ENCODE peak calls at places on chromosomes 4 and X, in seven cellular contexts. One of them, this sample, is unnamed.

GRCh38 chr4:83851261-83852084 is 315.6 kb downstream of the GPAT3 start:
- DNase-seq in NCI-H1417: no peak
- DNase-seq in tibial nerve: no peak
- DNase-seq in left lung: peak
- DNase-seq in cerebellum: no peak
- DNase-seq in substantia nigra: no peak
- DNase-seq in iPS DF 6.9: peak
- DNase-seq in this sample: no peak

GRCh38 chr4:4766570-4766969 is 92.9 kb upstream of the MSX1 start:
- DNase-seq in NCI-H1417: no peak
- DNase-seq in tibial nerve: no peak
- DNase-seq in cerebellum: no peak
- DNase-seq in substantia nigra: no peak
- DNase-seq in iPS DF 6.9: no peak
- DNase-seq in left lung: no peak
- DNase-seq in this sample: no peak

GRCh38 chr4:127204326-127204725 is 428.4 kb upstream of the INTU start:
- DNase-seq in NCI-H1417: no peak
- DNase-seq in left lung: no peak
- DNase-seq in iPS DF 6.9: no peak
- DNase-seq in substantia nigra: no peak
- DNase-seq in tibial nerve: no peak
- DNase-seq in cerebellum: no peak
- DNase-seq in this sample: no peak

GRCh38 chr4:152041304-152041703 is 280.5 kb upstream of the GATB start:
- DNase-seq in iPS DF 6.9: no peak
- DNase-seq in left lung: no peak
- DNase-seq in substantia nigra: no peak
- DNase-seq in NCI-H1417: no peak
- DNase-seq in cerebellum: no peak
- DNase-seq in tibial nerve: no peak
- DNase-seq in this sample: no peak

GRCh38 chr4:89929425-89930272 is 35.0 kb downstream of the MMRN1 start:
- DNase-seq in NCI-H1417: peak
- DNase-seq in left lung: no peak
- DNase-seq in tibial nerve: no peak
- DNase-seq in iPS DF 6.9: no peak
- DNase-seq in substantia nigra: no peak
- DNase-seq in cerebellum: no peak
- DNase-seq in this sample: no peak

GRCh38 chr4:82697561-82697960 is 101.0 kb downstream of the SCD5 start:
- DNase-seq in iPS DF 6.9: no peak
- DNase-seq in tibial nerve: no peak
- DNase-seq in substantia nigra: no peak
- DNase-seq in left lung: no peak
- DNase-seq in cerebellum: no peak
- DNase-seq in NCI-H1417: no peak
- DNase-seq in this sample: no peak

GRCh38 chr4:45063701-45064100 is 337.3 kb upstream of the GNPDA2 start:
- DNase-seq in NCI-H1417: peak
- DNase-seq in substantia nigra: no peak
- DNase-seq in tibial nerve: no peak
- DNase-seq in left lung: no peak
- DNase-seq in iPS DF 6.9: no peak
- DNase-seq in cerebellum: no peak
- DNase-seq in this sample: no peak

GRCh38 chr4:124202106-124202505 is 510.4 kb downstream of the ANKRD50 start:
- DNase-seq in left lung: no peak
- DNase-seq in iPS DF 6.9: no peak
- DNase-seq in substantia nigra: no peak
- DNase-seq in NCI-H1417: no peak
- DNase-seq in tibial nerve: peak
- DNase-seq in cerebellum: no peak
- DNase-seq in this sample: no peak

GRCh38 chr4:111689214-111689613 is 456.0 kb upstream of the FAM241A start:
- DNase-seq in NCI-H1417: peak
- DNase-seq in left lung: no peak
- DNase-seq in iPS DF 6.9: no peak
- DNase-seq in substantia nigra: no peak
- DNase-seq in cerebellum: no peak
- DNase-seq in tibial nerve: peak
- DNase-seq in this sample: no peak

GRCh38 chrX:153445106-153445855 is 575 bp downstream of the TREX2 start:
- DNase-seq in substantia nigra: no peak
- DNase-seq in tibial nerve: no peak
- DNase-seq in iPS DF 6.9: no peak
- DNase-seq in NCI-H1417: no peak
- DNase-seq in left lung: no peak
- DNase-seq in cerebellum: no peak
- DNase-seq in this sample: no peak

GRCh38 chr4:48602763-48603162 is 112.7 kb downstream of the ZAR1 start:
- DNase-seq in left lung: no peak
- DNase-seq in cerebellum: no peak
- DNase-seq in tibial nerve: no peak
- DNase-seq in substantia nigra: no peak
- DNase-seq in iPS DF 6.9: no peak
- DNase-seq in NCI-H1417: no peak
- DNase-seq in this sample: no peak

GRCh38 chr4:24730256-24731001 is 64.9 kb upstream of the SOD3 start:
- DNase-seq in iPS DF 6.9: no peak
- DNase-seq in cerebellum: peak
- DNase-seq in NCI-H1417: no peak
- DNase-seq in left lung: peak
- DNase-seq in substantia nigra: no peak
- DNase-seq in tibial nerve: peak
- DNase-seq in this sample: no peak

GRCh38 chr4:110475881-110476818 is at the start of gene ENPEP:
- DNase-seq in substantia nigra: no peak
- DNase-seq in left lung: peak
- DNase-seq in tibial nerve: peak
- DNase-seq in NCI-H1417: peak
- DNase-seq in cerebellum: no peak
- DNase-seq in iPS DF 6.9: no peak
- DNase-seq in this sample: no peak

GRCh38 chrX:29542147-29542546 is 673.2 kb upstream of the MAGEB2 start:
- DNase-seq in iPS DF 6.9: no peak
- DNase-seq in NCI-H1417: no peak
- DNase-seq in tibial nerve: no peak
- DNase-seq in cerebellum: no peak
- DNase-seq in substantia nigra: no peak
- DNase-seq in left lung: no peak
- DNase-seq in this sample: no peak

GRCh38 chrX:118484216-118484903 is 11.3 kb upstream of the DOCK11 start:
- DNase-seq in NCI-H1417: no peak
- DNase-seq in cerebellum: no peak
- DNase-seq in substantia nigra: no peak
- DNase-seq in left lung: no peak
- DNase-seq in iPS DF 6.9: no peak
- DNase-seq in tibial nerve: no peak
- DNase-seq in this sample: no peak

GRCh38 chrX:111652719-111653118 is 28.3 kb upstream of the ALG13 start:
- DNase-seq in NCI-H1417: peak
- DNase-seq in tibial nerve: no peak
- DNase-seq in iPS DF 6.9: no peak
- DNase-seq in substantia nigra: no peak
- DNase-seq in cerebellum: no peak
- DNase-seq in left lung: no peak
- DNase-seq in this sample: no peak

GRCh38 chr4:17957689-17958088 is 63.9 kb downstream of the LCORL start:
- DNase-seq in iPS DF 6.9: no peak
- DNase-seq in tibial nerve: no peak
- DNase-seq in cerebellum: no peak
- DNase-seq in substantia nigra: no peak
- DNase-seq in left lung: no peak
- DNase-seq in NCI-H1417: no peak
- DNase-seq in this sample: no peak

GRCh38 chr4:83639849-83640493 is 104.1 kb downstream of the GPAT3 start:
- DNase-seq in tibial nerve: peak
- DNase-seq in cerebellum: peak
- DNase-seq in NCI-H1417: peak
- DNase-seq in iPS DF 6.9: peak
- DNase-seq in substantia nigra: no peak
- DNase-seq in left lung: no peak
- DNase-seq in this sample: peak

GRCh38 chr4:8276358-8277240 is 7.0 kb downstream of the HTRA3 start:
- DNase-seq in substantia nigra: no peak
- DNase-seq in cerebellum: no peak
- DNase-seq in NCI-H1417: no peak
- DNase-seq in tibial nerve: no peak
- DNase-seq in left lung: peak
- DNase-seq in iPS DF 6.9: no peak
- DNase-seq in this sample: no peak

GRCh38 chr4:77579406-77580076 is 26.1 kb upstream of the CXCL13 start:
- DNase-seq in left lung: no peak
- DNase-seq in iPS DF 6.9: no peak
- DNase-seq in tibial nerve: no peak
- DNase-seq in NCI-H1417: peak
- DNase-seq in substantia nigra: no peak
- DNase-seq in cerebellum: no peak
- DNase-seq in this sample: no peak

GRCh38 chr4:83335691-83336090 is 1.0 kb upstream of the HPSE start:
- DNase-seq in iPS DF 6.9: no peak
- DNase-seq in NCI-H1417: peak
- DNase-seq in tibial nerve: peak
- DNase-seq in cerebellum: no peak
- DNase-seq in left lung: no peak
- DNase-seq in substantia nigra: no peak
- DNase-seq in this sample: no peak